ENCODE peak calls at places on chromosomes 6 and 20, in four cellular contexts. J is spleen, B is Peyer's patch, R is tibial artery. X is an unnamed sample.

GRCh38 chr20:62739581-62740285 is 31.1 kb downstream of the NTSR1 start:
- DNase-seq in R (peak; percentile 63), B (peak; percentile 79), J (peak; percentile 89), X (no peak)

GRCh38 chr6:164345856-164346496 is 931.5 kb downstream of the QKI start:
- DNase-seq in B (no peak), J (no peak), R (no peak), X (no peak)

GRCh38 chr6:163414367-163415175 is at the start of gene QKI:
- DNase-seq in R (peak; percentile 93), J (peak; percentile 96), B (peak; percentile 90), X (peak; percentile 45)

GRCh38 chr6:80508885-80509630 is 402.6 kb downstream of the BCKDHB start:
- DNase-seq in R (no peak), J (no peak), B (no peak), X (peak; percentile 86)

GRCh38 chr6:96522469-96523009 is 933 bp downstream of the UFL1 start:
- DNase-seq in J (no peak), R (no peak), B (no peak), X (peak; percentile 15)

GRCh38 chr6:52361347-52361944 is 505 bp upstream of the PAQR8 start:
- DNase-seq in R (peak; percentile 65), J (peak; percentile 80), B (peak; percentile 84), X (no peak)

GRCh38 chr6:67265996-67266768 is 1368.9 kb upstream of the ADGRB3 start:
- DNase-seq in J (no peak), R (no peak), B (no peak), X (no peak)

GRCh38 chr6:132830236-132830799 is 15.9 kb downstream of the RPS12 start:
- DNase-seq in R (no peak), J (no peak), B (no peak), X (peak; percentile 41)

GRCh38 chr6:81326856-81327561 is 425.5 kb downstream of the TENT5A start:
- DNase-seq in R (no peak), B (no peak), J (no peak), X (no peak)

GRCh38 chr20:34522969-34523871 is 7.0 kb downstream of the DYNLRB1 start:
- DNase-seq in R (peak; percentile 64), J (no peak), B (peak; percentile 77), X (peak; percentile 45)

GRCh38 chr6:161547617-161548016 is 273.8 kb upstream of the AGPAT4 start:
- DNase-seq in R (no peak), B (no peak), J (no peak), X (no peak)

GRCh38 chr6:7138921-7139358 is 31.2 kb downstream of the RREB1 start:
- DNase-seq in J (no peak), R (no peak), B (peak; percentile 71), X (peak; percentile 50)

GRCh38 chr6:108838101-108838717 is 10.0 kb upstream of the ARMC2 start:
- DNase-seq in R (no peak), B (no peak), J (peak; percentile 72), X (peak; percentile 49)

GRCh38 chr6:157921685-157922367 is 59.8 kb upstream of the SYNJ2 start:
- DNase-seq in B (no peak), J (no peak), R (no peak), X (no peak)

GRCh38 chr6:6379573-6379972 is 59.1 kb upstream of the F13A1 start:
- DNase-seq in B (no peak), R (no peak), J (no peak), X (no peak)

GRCh38 chr6:6002809-6003333 is 3.9 kb downstream of the NRN1 start:
- DNase-seq in R (no peak), J (no peak), B (no peak), X (no peak)

GRCh38 chr6:72376736-72377135 is 245.1 kb upstream of the KCNQ5 start:
- DNase-seq in J (no peak), B (no peak), R (no peak), X (no peak)

DNA sequence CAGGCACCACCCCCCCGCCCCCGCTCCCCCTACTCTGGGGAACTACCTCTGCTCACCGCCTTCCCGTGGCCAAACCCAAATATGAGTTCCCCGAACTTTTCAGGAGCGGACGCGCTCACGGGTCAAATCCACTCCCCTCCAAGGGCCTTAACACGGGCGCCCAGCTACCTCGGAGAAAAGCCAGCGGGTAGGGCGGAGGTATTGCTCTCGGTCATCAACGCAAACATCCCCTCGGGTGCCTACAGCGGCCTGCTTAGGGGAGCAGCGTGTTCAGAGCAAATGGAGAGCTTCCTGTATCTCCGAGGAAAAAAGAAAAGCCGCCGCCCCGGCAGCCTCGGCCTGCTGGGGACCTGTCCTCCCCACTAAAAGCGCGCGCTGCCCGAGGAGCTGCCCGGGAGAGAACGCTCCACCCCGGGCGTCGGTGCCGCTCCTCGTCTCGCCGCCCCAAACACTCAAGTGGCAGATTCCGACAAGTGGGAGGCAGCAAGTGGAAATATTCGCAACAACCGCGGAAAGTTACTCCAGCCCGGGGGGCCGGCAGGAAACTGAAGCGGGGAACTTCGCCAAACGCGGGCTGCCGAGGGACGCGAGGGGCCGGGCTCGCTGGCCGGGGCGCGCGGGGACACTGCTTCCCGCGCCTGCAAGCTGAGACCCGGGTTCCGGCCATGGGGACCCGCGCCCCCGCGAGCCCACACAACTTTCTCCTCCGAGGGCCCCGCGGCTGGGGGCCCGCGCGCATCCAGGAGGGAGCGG is 669 bp downstream of the PTPRT start:
- DNase-seq in B (no peak), J (no peak), R (no peak), X (no peak)
- H3K27me3 ChIP-seq in B (peaks cover 12% of the 10 kb centered on the region), J (peaks cover 84% of the 10 kb centered on the region), R (peaks cover 70% of the 10 kb centered on the region), X (peaks cover 11% of the 10 kb centered on the region)

GRCh38 chr20:46000571-46001145 is 8.1 kb upstream of the MMP9 start:
- DNase-seq in R (no peak), J (no peak), B (no peak), X (no peak)
- H3K27me3 ChIP-seq in R (peaks cover 80% of the 10 kb centered on the region), J (peaks cover 42% of the 10 kb centered on the region), B (no peaks in the 10 kb centered on the region), X (no peaks in the 10 kb centered on the region)

GRCh38 chr20:64242797-64243475 is 12.6 kb upstream of the PCMTD2 start:
- DNase-seq in B (peak; percentile 18), J (no peak), R (no peak), X (no peak)
- H3K27me3 ChIP-seq in B (no peaks in the 10 kb centered on the region), J (peaks cover 41% of the 10 kb centered on the region), R (peaks cover 40% of the 10 kb centered on the region), X (peaks cover 3% of the 10 kb centered on the region)

DNA sequence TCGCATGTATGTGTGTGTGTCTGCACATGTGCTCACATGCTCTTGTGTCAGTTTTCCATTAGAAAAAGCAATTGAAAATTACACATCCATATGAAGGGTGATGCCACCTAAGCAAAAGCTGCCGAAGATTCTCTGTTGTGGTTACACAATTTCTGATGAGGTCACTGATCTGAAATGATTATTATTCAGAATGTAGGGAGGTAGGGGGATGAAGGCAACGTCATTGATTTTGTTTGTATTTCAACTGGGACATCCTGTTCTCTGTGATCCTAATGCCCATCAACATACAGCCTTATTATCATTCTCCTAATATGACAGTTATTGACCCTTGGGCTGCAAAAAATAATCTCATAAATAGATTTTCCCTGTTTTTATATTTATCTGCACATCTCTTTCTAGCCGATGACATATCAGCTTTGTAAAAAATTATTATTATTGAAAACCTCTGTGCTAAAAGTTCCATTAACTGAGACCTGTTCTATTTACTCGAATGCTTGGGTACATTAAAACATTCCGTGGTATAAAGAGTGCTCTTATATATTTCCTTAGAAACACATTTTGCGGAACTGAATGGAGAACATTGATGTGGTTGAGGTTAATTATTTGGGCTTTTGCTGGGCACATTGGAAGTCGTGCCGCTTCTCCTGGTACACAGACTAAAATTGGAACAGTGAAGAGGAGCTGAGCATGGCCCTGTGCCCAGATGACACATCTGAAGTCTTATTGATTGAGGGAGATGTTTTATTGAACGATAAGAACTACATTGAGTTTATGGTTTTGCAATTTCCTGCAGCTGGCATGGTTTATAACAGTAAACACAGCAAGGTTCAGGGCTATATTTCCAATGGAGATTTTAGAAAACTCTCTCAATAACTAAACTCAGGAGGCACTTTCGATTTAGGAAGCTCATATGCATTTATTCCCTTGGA is 51.3 kb downstream of the ZNF831 start:
- DNase-seq in J (no peak), B (no peak), R (no peak), X (no peak)
- H3K27me3 ChIP-seq in J (no peaks in the 10 kb centered on the region), B (no peaks in the 10 kb centered on the region), R (peaks cover 21% of the 10 kb centered on the region), X (no peaks in the 10 kb centered on the region)

GRCh38 chr6:33808781-33809180 is 5.0 kb upstream of the MLN start:
- DNase-seq in J (no peak), R (no peak), B (no peak), X (no peak)
- H3K27me3 ChIP-seq in J (peaks cover 85% of the 10 kb centered on the region), R (peaks cover 82% of the 10 kb centered on the region), B (no peaks in the 10 kb centered on the region), X (peaks cover 7% of the 10 kb centered on the region)